ENCODE peak calls at places on chromosomes 11 and 22, in nine cellular contexts. One of them, this sample, is unnamed.

GRCh38 chr11:47603295-47603694 is 9.1 kb upstream of the C1QTNF4 start:
- DNase-seq in stimulated activated CD8-positive, alpha-beta memory T cell treated with anti-CD3 and anti-CD28 coated beads, Interleukin-15, amount 100 ng/mL, for 4 hours: no peak
- DNase-seq in BJ: no peak
- DNase-seq in A549: no peak
- DNase-seq in AG10803: peak
- DNase-seq in activated naive CD4-positive, alpha-beta T cell treated with anti-CD3 and anti-CD28 coated beads, Interleukin-2, amount 50 U/mL, for 16 hours: no peak
- DNase-seq in germinal center: no peak
- DNase-seq in HEK293T: no peak
- DNase-seq in activated T-cell treated with anti-CD3 and anti-CD28 coated beads for 1 hour: no peak
- DNase-seq in this sample: no peak

GRCh38 chr22:37752189-37753061 is 55.3 kb upstream of the GCAT start:
- DNase-seq in HEK293T: no peak
- DNase-seq in BJ: peak
- DNase-seq in A549: peak
- DNase-seq in activated naive CD4-positive, alpha-beta T cell treated with anti-CD3 and anti-CD28 coated beads, Interleukin-2, amount 50 U/mL, for 16 hours: no peak
- DNase-seq in AG10803: peak
- DNase-seq in stimulated activated CD8-positive, alpha-beta memory T cell treated with anti-CD3 and anti-CD28 coated beads, Interleukin-15, amount 100 ng/mL, for 4 hours: no peak
- DNase-seq in germinal center: no peak
- DNase-seq in activated T-cell treated with anti-CD3 and anti-CD28 coated beads for 1 hour: no peak
- DNase-seq in this sample: no peak

GRCh38 chr11:111403021-111403725 is 24.1 kb upstream of the POU2AF1 start:
- DNase-seq in BJ: no peak
- DNase-seq in activated T-cell treated with anti-CD3 and anti-CD28 coated beads for 1 hour: no peak
- DNase-seq in stimulated activated CD8-positive, alpha-beta memory T cell treated with anti-CD3 and anti-CD28 coated beads, Interleukin-15, amount 100 ng/mL, for 4 hours: no peak
- DNase-seq in A549: no peak
- DNase-seq in HEK293T: no peak
- DNase-seq in germinal center: no peak
- DNase-seq in activated naive CD4-positive, alpha-beta T cell treated with anti-CD3 and anti-CD28 coated beads, Interleukin-2, amount 50 U/mL, for 16 hours: no peak
- DNase-seq in AG10803: no peak
- DNase-seq in this sample: no peak

GRCh38 chr22:42473484-42474193 is 41.4 kb upstream of the NFAM1 start:
- DNase-seq in activated naive CD4-positive, alpha-beta T cell treated with anti-CD3 and anti-CD28 coated beads, Interleukin-2, amount 50 U/mL, for 16 hours: no peak
- DNase-seq in stimulated activated CD8-positive, alpha-beta memory T cell treated with anti-CD3 and anti-CD28 coated beads, Interleukin-15, amount 100 ng/mL, for 4 hours: no peak
- DNase-seq in HEK293T: peak
- DNase-seq in BJ: peak
- DNase-seq in germinal center: peak
- DNase-seq in A549: peak
- DNase-seq in activated T-cell treated with anti-CD3 and anti-CD28 coated beads for 1 hour: no peak
- DNase-seq in AG10803: peak
- DNase-seq in this sample: no peak

GRCh38 chr11:101880208-101880607 is 34.6 kb upstream of the CEP126 start:
- DNase-seq in activated naive CD4-positive, alpha-beta T cell treated with anti-CD3 and anti-CD28 coated beads, Interleukin-2, amount 50 U/mL, for 16 hours: no peak
- DNase-seq in HEK293T: peak
- DNase-seq in AG10803: peak
- DNase-seq in activated T-cell treated with anti-CD3 and anti-CD28 coated beads for 1 hour: no peak
- DNase-seq in BJ: no peak
- DNase-seq in germinal center: peak
- DNase-seq in stimulated activated CD8-positive, alpha-beta memory T cell treated with anti-CD3 and anti-CD28 coated beads, Interleukin-15, amount 100 ng/mL, for 4 hours: no peak
- DNase-seq in A549: no peak
- DNase-seq in this sample: no peak

GRCh38 chr11:70637186-70637800 is 239.0 kb downstream of the CTTN start:
- DNase-seq in germinal center: no peak
- DNase-seq in HEK293T: no peak
- DNase-seq in stimulated activated CD8-positive, alpha-beta memory T cell treated with anti-CD3 and anti-CD28 coated beads, Interleukin-15, amount 100 ng/mL, for 4 hours: no peak
- DNase-seq in activated naive CD4-positive, alpha-beta T cell treated with anti-CD3 and anti-CD28 coated beads, Interleukin-2, amount 50 U/mL, for 16 hours: no peak
- DNase-seq in A549: no peak
- DNase-seq in activated T-cell treated with anti-CD3 and anti-CD28 coated beads for 1 hour: no peak
- DNase-seq in AG10803: no peak
- DNase-seq in BJ: no peak
- DNase-seq in this sample: no peak

GRCh38 chr22:23269441-23270211 is 89.3 kb downstream of the BCR start:
- DNase-seq in stimulated activated CD8-positive, alpha-beta memory T cell treated with anti-CD3 and anti-CD28 coated beads, Interleukin-15, amount 100 ng/mL, for 4 hours: no peak
- DNase-seq in HEK293T: no peak
- DNase-seq in activated T-cell treated with anti-CD3 and anti-CD28 coated beads for 1 hour: no peak
- DNase-seq in BJ: no peak
- DNase-seq in A549: no peak
- DNase-seq in germinal center: peak
- DNase-seq in AG10803: no peak
- DNase-seq in activated naive CD4-positive, alpha-beta T cell treated with anti-CD3 and anti-CD28 coated beads, Interleukin-2, amount 50 U/mL, for 16 hours: no peak
- DNase-seq in this sample: no peak

GRCh38 chr22:27397948-27398330 is 403.6 kb downstream of the MN1 start:
- DNase-seq in germinal center: no peak
- DNase-seq in activated naive CD4-positive, alpha-beta T cell treated with anti-CD3 and anti-CD28 coated beads, Interleukin-2, amount 50 U/mL, for 16 hours: no peak
- DNase-seq in AG10803: peak
- DNase-seq in activated T-cell treated with anti-CD3 and anti-CD28 coated beads for 1 hour: no peak
- DNase-seq in A549: no peak
- DNase-seq in stimulated activated CD8-positive, alpha-beta memory T cell treated with anti-CD3 and anti-CD28 coated beads, Interleukin-15, amount 100 ng/mL, for 4 hours: no peak
- DNase-seq in HEK293T: no peak
- DNase-seq in BJ: no peak
- DNase-seq in this sample: no peak

GRCh38 chr22:28808716-28809355 is 8.5 kb upstream of the XBP1 start:
- DNase-seq in BJ: no peak
- DNase-seq in stimulated activated CD8-positive, alpha-beta memory T cell treated with anti-CD3 and anti-CD28 coated beads, Interleukin-15, amount 100 ng/mL, for 4 hours: no peak
- DNase-seq in HEK293T: no peak
- DNase-seq in activated naive CD4-positive, alpha-beta T cell treated with anti-CD3 and anti-CD28 coated beads, Interleukin-2, amount 50 U/mL, for 16 hours: no peak
- DNase-seq in germinal center: no peak
- DNase-seq in A549: no peak
- DNase-seq in AG10803: no peak
- DNase-seq in activated T-cell treated with anti-CD3 and anti-CD28 coated beads for 1 hour: no peak
- DNase-seq in this sample: no peak

GRCh38 chr11:10413268-10413667 is 41.8 kb upstream of the AMPD3 start:
- DNase-seq in HEK293T: no peak
- DNase-seq in stimulated activated CD8-positive, alpha-beta memory T cell treated with anti-CD3 and anti-CD28 coated beads, Interleukin-15, amount 100 ng/mL, for 4 hours: peak
- DNase-seq in A549: no peak
- DNase-seq in AG10803: no peak
- DNase-seq in germinal center: no peak
- DNase-seq in activated T-cell treated with anti-CD3 and anti-CD28 coated beads for 1 hour: peak
- DNase-seq in BJ: no peak
- DNase-seq in activated naive CD4-positive, alpha-beta T cell treated with anti-CD3 and anti-CD28 coated beads, Interleukin-2, amount 50 U/mL, for 16 hours: peak
- DNase-seq in this sample: no peak

GRCh38 chr11:9646324-9646723 is 17.6 kb upstream of the SWAP70 start:
- DNase-seq in activated T-cell treated with anti-CD3 and anti-CD28 coated beads for 1 hour: no peak
- DNase-seq in stimulated activated CD8-positive, alpha-beta memory T cell treated with anti-CD3 and anti-CD28 coated beads, Interleukin-15, amount 100 ng/mL, for 4 hours: no peak
- DNase-seq in germinal center: no peak
- DNase-seq in HEK293T: no peak
- DNase-seq in activated naive CD4-positive, alpha-beta T cell treated with anti-CD3 and anti-CD28 coated beads, Interleukin-2, amount 50 U/mL, for 16 hours: no peak
- DNase-seq in BJ: no peak
- DNase-seq in A549: no peak
- DNase-seq in AG10803: no peak
- DNase-seq in this sample: no peak

GRCh38 chr11:31326470-31327148 is 42.9 kb downstream of the DCDC1 start:
- DNase-seq in activated T-cell treated with anti-CD3 and anti-CD28 coated beads for 1 hour: no peak
- DNase-seq in AG10803: no peak
- DNase-seq in BJ: no peak
- DNase-seq in stimulated activated CD8-positive, alpha-beta memory T cell treated with anti-CD3 and anti-CD28 coated beads, Interleukin-15, amount 100 ng/mL, for 4 hours: no peak
- DNase-seq in activated naive CD4-positive, alpha-beta T cell treated with anti-CD3 and anti-CD28 coated beads, Interleukin-2, amount 50 U/mL, for 16 hours: no peak
- DNase-seq in A549: no peak
- DNase-seq in germinal center: no peak
- DNase-seq in HEK293T: no peak
- DNase-seq in this sample: no peak

GRCh38 chr11:127567237-127567932 is 566.8 kb upstream of the KIRREL3 start:
- DNase-seq in BJ: no peak
- DNase-seq in HEK293T: no peak
- DNase-seq in A549: no peak
- DNase-seq in activated naive CD4-positive, alpha-beta T cell treated with anti-CD3 and anti-CD28 coated beads, Interleukin-2, amount 50 U/mL, for 16 hours: no peak
- DNase-seq in AG10803: no peak
- DNase-seq in germinal center: no peak
- DNase-seq in stimulated activated CD8-positive, alpha-beta memory T cell treated with anti-CD3 and anti-CD28 coated beads, Interleukin-15, amount 100 ng/mL, for 4 hours: no peak
- DNase-seq in activated T-cell treated with anti-CD3 and anti-CD28 coated beads for 1 hour: no peak
- DNase-seq in this sample: no peak

GRCh38 chr11:37978647-37979046 is 1380.6 kb upstream of the RAG2 start:
- DNase-seq in AG10803: no peak
- DNase-seq in germinal center: no peak
- DNase-seq in BJ: no peak
- DNase-seq in activated T-cell treated with anti-CD3 and anti-CD28 coated beads for 1 hour: no peak
- DNase-seq in HEK293T: no peak
- DNase-seq in activated naive CD4-positive, alpha-beta T cell treated with anti-CD3 and anti-CD28 coated beads, Interleukin-2, amount 50 U/mL, for 16 hours: no peak
- DNase-seq in A549: no peak
- DNase-seq in stimulated activated CD8-positive, alpha-beta memory T cell treated with anti-CD3 and anti-CD28 coated beads, Interleukin-15, amount 100 ng/mL, for 4 hours: no peak
- DNase-seq in this sample: no peak

GRCh38 chr22:40199852-40200251 is 22.1 kb downstream of the TNRC6B start:
- DNase-seq in germinal center: no peak
- DNase-seq in activated naive CD4-positive, alpha-beta T cell treated with anti-CD3 and anti-CD28 coated beads, Interleukin-2, amount 50 U/mL, for 16 hours: no peak
- DNase-seq in BJ: no peak
- DNase-seq in stimulated activated CD8-positive, alpha-beta memory T cell treated with anti-CD3 and anti-CD28 coated beads, Interleukin-15, amount 100 ng/mL, for 4 hours: no peak
- DNase-seq in activated T-cell treated with anti-CD3 and anti-CD28 coated beads for 1 hour: no peak
- DNase-seq in AG10803: no peak
- DNase-seq in A549: no peak
- DNase-seq in HEK293T: no peak
- DNase-seq in this sample: no peak

GRCh38 chr11:87263979-87264378 is 226.2 kb downstream of the TMEM135 start:
- DNase-seq in germinal center: no peak
- DNase-seq in HEK293T: no peak
- DNase-seq in stimulated activated CD8-positive, alpha-beta memory T cell treated with anti-CD3 and anti-CD28 coated beads, Interleukin-15, amount 100 ng/mL, for 4 hours: no peak
- DNase-seq in A549: no peak
- DNase-seq in activated naive CD4-positive, alpha-beta T cell treated with anti-CD3 and anti-CD28 coated beads, Interleukin-2, amount 50 U/mL, for 16 hours: no peak
- DNase-seq in AG10803: no peak
- DNase-seq in BJ: no peak
- DNase-seq in activated T-cell treated with anti-CD3 and anti-CD28 coated beads for 1 hour: no peak
- DNase-seq in this sample: no peak

GRCh38 chr11:61349189-61349751 is 12.4 kb downstream of the CYB561A3 start:
- DNase-seq in BJ: no peak
- DNase-seq in HEK293T: no peak
- DNase-seq in activated T-cell treated with anti-CD3 and anti-CD28 coated beads for 1 hour: no peak
- DNase-seq in stimulated activated CD8-positive, alpha-beta memory T cell treated with anti-CD3 and anti-CD28 coated beads, Interleukin-15, amount 100 ng/mL, for 4 hours: no peak
- DNase-seq in A549: no peak
- DNase-seq in activated naive CD4-positive, alpha-beta T cell treated with anti-CD3 and anti-CD28 coated beads, Interleukin-2, amount 50 U/mL, for 16 hours: no peak
- DNase-seq in AG10803: no peak
- DNase-seq in germinal center: no peak
- DNase-seq in this sample: no peak

GRCh38 chr11:129643031-129643721 is 172.5 kb upstream of the TMEM45B start:
- DNase-seq in stimulated activated CD8-positive, alpha-beta memory T cell treated with anti-CD3 and anti-CD28 coated beads, Interleukin-15, amount 100 ng/mL, for 4 hours: no peak
- DNase-seq in germinal center: no peak
- DNase-seq in activated T-cell treated with anti-CD3 and anti-CD28 coated beads for 1 hour: no peak
- DNase-seq in activated naive CD4-positive, alpha-beta T cell treated with anti-CD3 and anti-CD28 coated beads, Interleukin-2, amount 50 U/mL, for 16 hours: no peak
- DNase-seq in HEK293T: no peak
- DNase-seq in A549: peak
- DNase-seq in BJ: peak
- DNase-seq in AG10803: peak
- DNase-seq in this sample: no peak

GRCh38 chr11:103953797-103954495 is 82.5 kb upstream of the DDI1 start:
- DNase-seq in stimulated activated CD8-positive, alpha-beta memory T cell treated with anti-CD3 and anti-CD28 coated beads, Interleukin-15, amount 100 ng/mL, for 4 hours: no peak
- DNase-seq in A549: no peak
- DNase-seq in BJ: no peak
- DNase-seq in AG10803: no peak
- DNase-seq in activated T-cell treated with anti-CD3 and anti-CD28 coated beads for 1 hour: no peak
- DNase-seq in HEK293T: no peak
- DNase-seq in activated naive CD4-positive, alpha-beta T cell treated with anti-CD3 and anti-CD28 coated beads, Interleukin-2, amount 50 U/mL, for 16 hours: no peak
- DNase-seq in germinal center: no peak
- DNase-seq in this sample: no peak

GRCh38 chr11:72553748-72554147 is 119.4 kb upstream of the CLPB start:
- DNase-seq in BJ: no peak
- DNase-seq in activated naive CD4-positive, alpha-beta T cell treated with anti-CD3 and anti-CD28 coated beads, Interleukin-2, amount 50 U/mL, for 16 hours: no peak
- DNase-seq in activated T-cell treated with anti-CD3 and anti-CD28 coated beads for 1 hour: no peak
- DNase-seq in stimulated activated CD8-positive, alpha-beta memory T cell treated with anti-CD3 and anti-CD28 coated beads, Interleukin-15, amount 100 ng/mL, for 4 hours: no peak
- DNase-seq in HEK293T: no peak
- DNase-seq in germinal center: no peak
- DNase-seq in AG10803: no peak
- DNase-seq in A549: no peak
- DNase-seq in this sample: no peak

GRCh38 chr11:79050784-79051183 is 390.0 kb downstream of the TENM4 start:
- DNase-seq in AG10803: no peak
- DNase-seq in HEK293T: no peak
- DNase-seq in stimulated activated CD8-positive, alpha-beta memory T cell treated with anti-CD3 and anti-CD28 coated beads, Interleukin-15, amount 100 ng/mL, for 4 hours: no peak
- DNase-seq in BJ: no peak
- DNase-seq in A549: no peak
- DNase-seq in activated naive CD4-positive, alpha-beta T cell treated with anti-CD3 and anti-CD28 coated beads, Interleukin-2, amount 50 U/mL, for 16 hours: no peak
- DNase-seq in activated T-cell treated with anti-CD3 and anti-CD28 coated beads for 1 hour: no peak
- DNase-seq in germinal center: no peak
- DNase-seq in this sample: no peak

GRCh38 chr11:17594686-17595192 is 47.7 kb downstream of the OTOG start:
- DNase-seq in HEK293T: no peak
- DNase-seq in germinal center: no peak
- DNase-seq in activated naive CD4-positive, alpha-beta T cell treated with anti-CD3 and anti-CD28 coated beads, Interleukin-2, amount 50 U/mL, for 16 hours: no peak
- DNase-seq in activated T-cell treated with anti-CD3 and anti-CD28 coated beads for 1 hour: no peak
- DNase-seq in AG10803: no peak
- DNase-seq in A549: no peak
- DNase-seq in BJ: no peak
- DNase-seq in stimulated activated CD8-positive, alpha-beta memory T cell treated with anti-CD3 and anti-CD28 coated beads, Interleukin-15, amount 100 ng/mL, for 4 hours: no peak
- DNase-seq in this sample: peak

GRCh38 chr11:67265633-67266423 is 445 bp upstream of the GRK2 start:
- DNase-seq in HEK293T: peak
- DNase-seq in BJ: no peak
- DNase-seq in germinal center: peak
- DNase-seq in A549: peak
- DNase-seq in activated naive CD4-positive, alpha-beta T cell treated with anti-CD3 and anti-CD28 coated beads, Interleukin-2, amount 50 U/mL, for 16 hours: peak
- DNase-seq in AG10803: peak
- DNase-seq in activated T-cell treated with anti-CD3 and anti-CD28 coated beads for 1 hour: peak
- DNase-seq in stimulated activated CD8-positive, alpha-beta memory T cell treated with anti-CD3 and anti-CD28 coated beads, Interleukin-15, amount 100 ng/mL, for 4 hours: no peak
- DNase-seq in this sample: peak

GRCh38 chr11:8713760-8714159 is 31.2 kb downstream of the RPL27A start:
- DNase-seq in activated T-cell treated with anti-CD3 and anti-CD28 coated beads for 1 hour: no peak
- DNase-seq in A549: no peak
- DNase-seq in HEK293T: no peak
- DNase-seq in germinal center: no peak
- DNase-seq in stimulated activated CD8-positive, alpha-beta memory T cell treated with anti-CD3 and anti-CD28 coated beads, Interleukin-15, amount 100 ng/mL, for 4 hours: no peak
- DNase-seq in activated naive CD4-positive, alpha-beta T cell treated with anti-CD3 and anti-CD28 coated beads, Interleukin-2, amount 50 U/mL, for 16 hours: no peak
- DNase-seq in BJ: no peak
- DNase-seq in AG10803: no peak
- DNase-seq in this sample: no peak

GRCh38 chr11:28017816-28018215 is 90.1 kb downstream of the KIF18A start:
- DNase-seq in AG10803: peak
- DNase-seq in stimulated activated CD8-positive, alpha-beta memory T cell treated with anti-CD3 and anti-CD28 coated beads, Interleukin-15, amount 100 ng/mL, for 4 hours: no peak
- DNase-seq in A549: no peak
- DNase-seq in HEK293T: no peak
- DNase-seq in germinal center: no peak
- DNase-seq in activated naive CD4-positive, alpha-beta T cell treated with anti-CD3 and anti-CD28 coated beads, Interleukin-2, amount 50 U/mL, for 16 hours: no peak
- DNase-seq in BJ: peak
- DNase-seq in activated T-cell treated with anti-CD3 and anti-CD28 coated beads for 1 hour: no peak
- DNase-seq in this sample: no peak

GRCh38 chr11:109970516-109971183 is 122.5 kb upstream of the ZC3H12C start:
- DNase-seq in BJ: no peak
- DNase-seq in activated T-cell treated with anti-CD3 and anti-CD28 coated beads for 1 hour: no peak
- DNase-seq in A549: no peak
- DNase-seq in AG10803: no peak
- DNase-seq in germinal center: no peak
- DNase-seq in HEK293T: no peak
- DNase-seq in stimulated activated CD8-positive, alpha-beta memory T cell treated with anti-CD3 and anti-CD28 coated beads, Interleukin-15, amount 100 ng/mL, for 4 hours: no peak
- DNase-seq in activated naive CD4-positive, alpha-beta T cell treated with anti-CD3 and anti-CD28 coated beads, Interleukin-2, amount 50 U/mL, for 16 hours: no peak
- DNase-seq in this sample: no peak

GRCh38 chr11:44927174-44927661 is 23.5 kb downstream of the TP53I11 start:
- DNase-seq in activated naive CD4-positive, alpha-beta T cell treated with anti-CD3 and anti-CD28 coated beads, Interleukin-2, amount 50 U/mL, for 16 hours: peak
- DNase-seq in AG10803: peak
- DNase-seq in activated T-cell treated with anti-CD3 and anti-CD28 coated beads for 1 hour: peak
- DNase-seq in A549: peak
- DNase-seq in stimulated activated CD8-positive, alpha-beta memory T cell treated with anti-CD3 and anti-CD28 coated beads, Interleukin-15, amount 100 ng/mL, for 4 hours: no peak
- DNase-seq in HEK293T: peak
- DNase-seq in germinal center: peak
- DNase-seq in BJ: no peak
- DNase-seq in this sample: no peak

GRCh38 chr22:45934659-45935341 is 42.2 kb downstream of the WNT7B start:
- DNase-seq in BJ: peak
- DNase-seq in A549: peak
- DNase-seq in AG10803: peak
- DNase-seq in activated naive CD4-positive, alpha-beta T cell treated with anti-CD3 and anti-CD28 coated beads, Interleukin-2, amount 50 U/mL, for 16 hours: no peak
- DNase-seq in activated T-cell treated with anti-CD3 and anti-CD28 coated beads for 1 hour: no peak
- DNase-seq in germinal center: no peak
- DNase-seq in HEK293T: no peak
- DNase-seq in stimulated activated CD8-positive, alpha-beta memory T cell treated with anti-CD3 and anti-CD28 coated beads, Interleukin-15, amount 100 ng/mL, for 4 hours: no peak
- DNase-seq in this sample: no peak

GRCh38 chr11:134614141-134614540 is 202.1 kb upstream of the B3GAT1 start:
- DNase-seq in activated naive CD4-positive, alpha-beta T cell treated with anti-CD3 and anti-CD28 coated beads, Interleukin-2, amount 50 U/mL, for 16 hours: no peak
- DNase-seq in activated T-cell treated with anti-CD3 and anti-CD28 coated beads for 1 hour: no peak
- DNase-seq in AG10803: no peak
- DNase-seq in germinal center: no peak
- DNase-seq in A549: no peak
- DNase-seq in BJ: no peak
- DNase-seq in HEK293T: no peak
- DNase-seq in stimulated activated CD8-positive, alpha-beta memory T cell treated with anti-CD3 and anti-CD28 coated beads, Interleukin-15, amount 100 ng/mL, for 4 hours: no peak
- DNase-seq in this sample: no peak

GRCh38 chr11:216081-216974 is 8.8 kb downstream of the RIC8A start:
- DNase-seq in HEK293T: no peak
- DNase-seq in stimulated activated CD8-positive, alpha-beta memory T cell treated with anti-CD3 and anti-CD28 coated beads, Interleukin-15, amount 100 ng/mL, for 4 hours: no peak
- DNase-seq in activated T-cell treated with anti-CD3 and anti-CD28 coated beads for 1 hour: no peak
- DNase-seq in AG10803: no peak
- DNase-seq in A549: no peak
- DNase-seq in germinal center: no peak
- DNase-seq in BJ: no peak
- DNase-seq in activated naive CD4-positive, alpha-beta T cell treated with anti-CD3 and anti-CD28 coated beads, Interleukin-2, amount 50 U/mL, for 16 hours: no peak
- DNase-seq in this sample: no peak

GRCh38 chr22:33470456-33470855 is 412.3 kb upstream of the SYN3 start:
- DNase-seq in HEK293T: no peak
- DNase-seq in activated naive CD4-positive, alpha-beta T cell treated with anti-CD3 and anti-CD28 coated beads, Interleukin-2, amount 50 U/mL, for 16 hours: no peak
- DNase-seq in BJ: no peak
- DNase-seq in germinal center: no peak
- DNase-seq in AG10803: no peak
- DNase-seq in activated T-cell treated with anti-CD3 and anti-CD28 coated beads for 1 hour: no peak
- DNase-seq in A549: no peak
- DNase-seq in stimulated activated CD8-positive, alpha-beta memory T cell treated with anti-CD3 and anti-CD28 coated beads, Interleukin-15, amount 100 ng/mL, for 4 hours: no peak
- DNase-seq in this sample: no peak

This sample was measured in CD14-positive monocyte.